ENCODE peak calls at places on chromosome 5, in nine cellular contexts. T is left ventricle myocardium superior, L is left ventricle myocardium inferior, E is endothelial cell, P is NCI-H1105 treated with DMSO at 0.1 percent for 48 hours, I is astrocyte of the hippocampus, C is NCI-H526 treated with DMSO at 0.1 percent for 48 hours, S is HEK293T, Z is G401. X is an unnamed sample.

GRCh38 chr5:30040483-30041116 is 1152.9 kb upstream of the CDH6 start:
- DNase-seq in I (peak), S (peak), T (no peak), C (peak), P (peak), Z (peak), L (no peak), E (peak), X (peak)

GRCh38 chr5:1763548-1763911 is 36.1 kb downstream of the MRPL36 start:
- DNase-seq in T (peak), E (peak), L (no peak), I (peak), P (no peak), S (peak), Z (peak), C (no peak), X (peak)

GRCh38 chr5:40307920-40308319 is 371.8 kb upstream of the PTGER4 start:
- DNase-seq in Z (no peak), E (no peak), I (no peak), T (no peak), P (no peak), C (no peak), S (no peak), L (no peak), X (no peak)

GRCh38 chr5:158056426-158056825 is 197.5 kb upstream of the CLINT1 start:
- DNase-seq in C (no peak), S (no peak), I (peak), L (no peak), T (no peak), E (no peak), Z (no peak), P (no peak), X (no peak)

GRCh38 chr5:75368391-75368790 is 31.4 kb downstream of the HMGCR start:
- DNase-seq in E (no peak), S (no peak), C (no peak), L (no peak), T (no peak), Z (no peak), I (no peak), P (no peak), X (no peak)

GRCh38 chr5:159146839-159147238 is 47.1 kb upstream of the EBF1 start:
- DNase-seq in E (no peak), I (no peak), S (no peak), Z (no peak), P (no peak), C (no peak), L (no peak), T (no peak), X (no peak)

GRCh38 chr5:37838152-37838932 is 1.5 kb downstream of the GDNF start:
- DNase-seq in P (no peak), Z (peak), E (peak), S (no peak), L (no peak), C (peak), I (peak), T (peak), X (peak)

GRCh38 chr5:78696637-78697036 is 48.1 kb upstream of the LHFPL2 start:
- DNase-seq in P (no peak), E (no peak), T (no peak), Z (no peak), I (no peak), L (no peak), S (no peak), C (no peak), X (no peak)

GRCh38 chr5:10741661-10742060 is 19.4 kb downstream of the DAP start:
- DNase-seq in S (no peak), P (no peak), E (no peak), Z (no peak), I (no peak), L (no peak), C (no peak), T (no peak), X (no peak)

GRCh38 chr5:10387690-10388089 is 34.2 kb downstream of the MARCHF6 start:
- DNase-seq in T (no peak), P (no peak), Z (no peak), C (no peak), L (no peak), I (no peak), S (no peak), E (no peak), X (no peak)

GRCh38 chr5:64632251-64632650 is 58.1 kb upstream of the SHISAL2B start:
- DNase-seq in I (no peak), S (peak), C (no peak), L (no peak), Z (no peak), P (peak), E (no peak), T (no peak), X (no peak)

GRCh38 chr5:109558952-109559351 is 130.8 kb upstream of the MAN2A1 start:
- DNase-seq in S (no peak), Z (no peak), T (no peak), P (no peak), E (no peak), I (peak), C (no peak), L (no peak), X (no peak)

X was measured in AG08396.